ENCODE peak calls at places on chromosomes 12 and 14, in five cellular contexts. Z is ovary, H is progenitor cell of endocrine pancreas, E is T1000, P is iPS-NIHi11. R is an unnamed sample.

GRCh38 chr12:42921741-42922511 is 332.4 kb upstream of the PRICKLE1 start:
- DNase-seq in Z (no peak), H (no peak), E (no peak), P (no peak), R (no peak)

GRCh38 chr12:19190292-19191031 is 60.9 kb downstream of the PLEKHA5 start:
- DNase-seq in Z (no peak), H (no peak), E (no peak), P (no peak), R (no peak)

GRCh38 chr12:24134092-24134491 is 184.6 kb upstream of the SOX5 start:
- DNase-seq in Z (no peak), H (no peak), E (no peak), P (no peak), R (no peak)

GRCh38 chr12:5592313-5592712 is 160.4 kb downstream of the NTF3 start:
- DNase-seq in Z (no peak), H (no peak), E (no peak), P (no peak), R (no peak)

GRCh38 chr14:96051642-96052540 is 12.7 kb downstream of the C14orf132 start:
- DNase-seq in Z (no peak), H (no peak), E (no peak), P (peak), R (no peak)

GRCh38 chr14:94100847-94101246 is 9.7 kb upstream of the IFI27 start:
- DNase-seq in Z (no peak), H (no peak), E (peak), P (no peak), R (no peak)

GRCh38 chr14:100816950-100817901 is 8.7 kb upstream of the MEG3 start:
- DNase-seq in Z (no peak), H (no peak), E (no peak), P (no peak), R (no peak)

GRCh38 chr12:98699568-98699967 is 54.5 kb downstream of the APAF1 start:
- DNase-seq in Z (no peak), H (no peak), E (no peak), P (no peak), R (no peak)

GRCh38 chr12:54689984-54690383 is 41.8 kb upstream of the DCD start:
- DNase-seq in Z (no peak), H (no peak), E (no peak), P (peak), R (peak)

GRCh38 chr14:100540926-100541620 is 46.1 kb downstream of the BEGAIN start:
- DNase-seq in Z (no peak), H (no peak), E (no peak), P (no peak), R (no peak)